ENCODE peak calls at places on chromosomes 4 and X, in four cellular contexts. R is K562, C is HepG2, A is GM12878. Z is an unnamed sample.

GRCh38 chr4:38842998-38843397 is 13.6 kb downstream of the TLR6 start:
- DNase-seq in C (no peak), R (no peak), A (no peak), Z (no peak)

GRCh38 chr4:58658701-58659100 is 1548.5 kb upstream of the IGFBP7 start:
- DNase-seq in R (no peak), C (no peak), A (no peak), Z (no peak)

GRCh38 chr4:74830928-74831327 is 36.6 kb upstream of the BTC start:
- DNase-seq in R (no peak), A (no peak), C (no peak), Z (no peak)

GRCh38 chr4:175560628-175561027 is 251.4 kb downstream of the GPM6A start:
- DNase-seq in C (no peak), R (no peak), A (no peak), Z (peak)

GRCh38 chrX:107730991-107731766 is 44.4 kb downstream of the TSC22D3 start:
- DNase-seq in A (no peak), R (no peak), C (no peak), Z (no peak)

GRCh38 chr4:89657931-89658700 is 178.8 kb downstream of the SNCA start:
- DNase-seq in R (no peak), C (peak), A (no peak), Z (peak)

GRCh38 chr4:151690164-151690856 is 70.5 kb downstream of the GATB start:
- DNase-seq in A (no peak), R (no peak), C (no peak), Z (no peak)

GRCh38 chr4:70530997-70531396 is 12.6 kb downstream of the AMTN start:
- DNase-seq in A (no peak), R (no peak), C (no peak), Z (no peak)

GRCh38 chr4:2341911-2342652 is 76.4 kb downstream of the ZFYVE28 start:
- DNase-seq in C (no peak), R (no peak), A (no peak), Z (no peak)

GRCh38 chr4:69858683-69859082 is 1.3 kb downstream of the SULT1E1 start:
- DNase-seq in R (no peak), C (no peak), A (no peak), Z (no peak)

GRCh38 chr4:99572527-99573240 is 1.9 kb upstream of the MTTP start:
- DNase-seq in R (no peak), A (no peak), C (no peak), Z (no peak)

GRCh38 chrX:11664211-11664888 is 1.4 kb downstream of the ARHGAP6 start:
- DNase-seq in C (no peak), A (no peak), R (no peak), Z (no peak)

GRCh38 chr4:75142850-75143249 is 209.9 kb downstream of the PARM1 start:
- DNase-seq in R (no peak), C (no peak), A (no peak), Z (no peak)

GRCh38 chr4:161767116-161767515 is 396.7 kb downstream of the FSTL5 start:
- DNase-seq in C (no peak), A (no peak), R (no peak), Z (no peak)

GRCh38 chrX:66074920-66075879 is 35.3 kb upstream of the VSIG4 start:
- DNase-seq in C (no peak), R (no peak), A (peak), Z (no peak)

GRCh38 chrX:130975947-130976346 is 72.9 kb upstream of the ENOX2 start:
- DNase-seq in C (peak), R (peak), A (no peak), Z (peak)

GRCh38 chr4:151955721-151956340 is 195.0 kb upstream of the GATB start:
- DNase-seq in A (no peak), R (no peak), C (no peak), Z (no peak)

DNA sequence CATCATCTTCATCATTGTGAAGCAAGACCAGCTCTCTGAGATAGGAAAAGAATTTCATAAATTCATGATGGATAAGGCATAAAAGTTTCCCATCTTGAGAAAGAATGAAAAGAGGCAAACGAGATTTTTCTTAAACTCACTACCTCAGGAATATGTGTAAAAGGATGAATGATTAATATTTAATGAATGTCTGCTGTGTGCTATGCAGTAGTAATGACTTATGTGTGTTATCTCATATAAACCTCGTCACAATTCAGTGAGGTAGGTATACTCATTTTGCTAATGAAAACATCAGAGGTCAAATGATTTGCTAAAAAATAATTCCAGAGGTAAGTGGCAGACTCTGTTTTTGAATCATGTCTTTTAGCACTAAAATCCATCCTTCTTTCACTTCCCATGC is 42.6 kb upstream of the GYPA start:
- DNase-seq in R (no peak), C (no peak), A (no peak), Z (no peak)
- TF ChIP-seq FOXK2 in R (no peak), C (no peak), A (no peak), Z (no peak)

DNA sequence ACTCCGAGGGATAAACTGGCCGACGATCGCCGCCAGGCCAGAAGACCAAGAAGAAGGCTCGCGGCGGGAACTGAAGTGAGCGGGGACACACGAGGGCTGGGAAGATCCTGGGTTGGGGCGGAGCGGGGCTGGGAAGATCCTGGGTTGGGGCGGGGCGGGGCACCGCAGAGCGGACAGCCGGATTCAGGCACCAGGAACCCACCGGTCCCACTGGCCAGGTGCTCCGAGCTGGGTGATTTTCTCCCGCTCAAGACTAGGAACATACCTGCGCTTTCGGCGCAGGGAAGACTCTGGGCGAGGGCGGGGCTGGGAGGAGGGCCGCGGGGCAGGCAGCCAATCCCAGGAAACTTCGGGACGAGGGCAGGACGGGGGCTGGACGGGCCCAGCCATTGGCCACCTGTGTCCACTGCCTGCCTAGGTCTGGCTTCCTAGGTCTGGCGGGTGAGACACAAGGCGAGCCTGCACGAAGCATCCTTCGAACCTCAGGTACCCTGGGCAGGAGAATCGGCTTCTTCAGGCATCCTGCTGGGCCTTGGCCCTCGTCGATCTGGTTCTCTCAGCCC is at the start of gene ERVMER34-1:
- DNase-seq in C (no peak), A (no peak), R (peak), Z (no peak)
- TF ChIP-seq TARDBP in C (no peak), A (no peak), R (no peak), Z (no peak)

DNA sequence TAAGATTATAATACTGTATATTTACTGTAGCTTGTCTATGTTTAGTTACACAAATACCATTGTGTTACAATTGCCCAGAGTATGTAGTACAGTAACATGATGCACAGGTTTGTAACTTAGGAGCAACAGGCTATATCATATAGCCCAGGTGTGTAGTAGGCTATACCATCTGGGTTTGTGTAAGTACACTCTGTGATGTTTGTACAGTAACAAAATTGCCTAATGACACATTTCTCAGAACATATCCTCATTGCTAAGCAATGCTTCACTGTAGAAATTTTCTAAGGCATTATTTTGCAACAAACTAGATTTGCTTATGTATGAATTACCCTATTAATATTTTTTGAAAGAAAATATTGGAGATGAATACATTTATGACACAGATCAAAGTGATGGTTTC is 1390.9 kb downstream of the C4orf33 start:
- DNase-seq in C (no peak), A (no peak), R (no peak), Z (no peak)
- TF ChIP-seq FOXK2 in C (no peak), A (no peak), R (no peak), Z (no peak)

DNA sequence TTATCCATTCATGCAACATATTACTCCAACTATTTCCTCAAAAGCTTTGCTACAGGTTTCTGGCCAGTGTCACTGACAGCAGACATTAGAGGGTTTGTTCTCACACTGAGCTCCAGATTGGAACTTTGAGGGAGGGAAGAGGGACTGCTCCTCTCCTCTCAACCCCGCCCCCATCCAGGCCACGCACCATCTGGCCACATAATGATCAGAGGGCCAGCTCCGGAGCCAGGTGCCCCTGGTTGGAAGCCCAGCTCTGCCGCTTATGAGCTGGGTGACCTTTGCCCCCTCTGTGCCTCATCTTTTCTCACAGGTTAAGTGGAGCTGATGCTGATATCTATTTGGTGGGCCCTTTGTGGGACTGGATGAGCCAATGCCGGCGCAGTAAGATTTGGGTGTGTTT is 55.8 kb downstream of the C4orf50 start:
- DNase-seq in R (no peak), C (no peak), A (no peak), Z (no peak)
- TF ChIP-seq TARDBP in R (no peak), C (no peak), A (no peak), Z (no peak)

DNA sequence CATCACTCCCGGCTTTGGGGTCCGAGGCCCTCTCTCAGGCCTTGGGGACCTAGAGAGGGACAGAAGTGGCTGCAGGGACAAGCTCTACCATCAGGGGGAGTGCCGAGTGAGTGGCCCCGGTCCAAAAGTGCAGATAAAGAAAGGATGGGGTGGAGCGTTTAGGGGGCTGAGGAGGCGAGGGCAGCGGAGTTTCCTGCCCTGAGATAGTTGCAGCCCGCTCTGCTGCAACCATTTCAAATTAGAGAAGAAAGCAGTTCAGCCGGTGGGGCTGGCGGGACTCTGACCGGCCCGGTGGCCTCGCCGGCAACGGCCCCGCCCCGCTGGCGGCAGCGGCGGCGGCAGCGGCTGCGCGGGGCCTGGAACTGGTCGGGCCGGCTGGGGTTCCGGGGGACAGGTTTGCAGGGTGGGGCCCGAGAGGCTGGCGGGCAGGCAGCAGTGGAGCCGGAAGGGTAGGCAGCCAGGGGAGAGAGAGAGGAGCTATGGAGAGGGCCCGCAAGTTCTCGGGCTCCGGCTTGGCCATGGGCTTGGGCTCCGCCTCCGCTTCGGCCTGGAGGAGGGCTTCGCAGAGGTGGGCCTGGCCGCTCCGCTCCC is 7.6 kb downstream of the DLG3 start:
- DNase-seq in R (peak), C (peak), A (no peak), Z (peak)
- TF ChIP-seq FOXK2 in R (no peak), C (no peak), A (no peak), Z (no peak)

GRCh38 chr4:84722720-84723119 is 139.8 kb downstream of the CDS1 start:
- DNase-seq in A (no peak), C (no peak), R (no peak), Z (no peak)

GRCh38 chr4:84730375-84730774 is 147.4 kb downstream of the CDS1 start:
- DNase-seq in R (no peak), C (no peak), A (no peak), Z (no peak)

GRCh38 chr4:84727491-84727890 is 144.6 kb downstream of the CDS1 start:
- DNase-seq in R (no peak), C (no peak), A (no peak), Z (no peak)

DNA sequence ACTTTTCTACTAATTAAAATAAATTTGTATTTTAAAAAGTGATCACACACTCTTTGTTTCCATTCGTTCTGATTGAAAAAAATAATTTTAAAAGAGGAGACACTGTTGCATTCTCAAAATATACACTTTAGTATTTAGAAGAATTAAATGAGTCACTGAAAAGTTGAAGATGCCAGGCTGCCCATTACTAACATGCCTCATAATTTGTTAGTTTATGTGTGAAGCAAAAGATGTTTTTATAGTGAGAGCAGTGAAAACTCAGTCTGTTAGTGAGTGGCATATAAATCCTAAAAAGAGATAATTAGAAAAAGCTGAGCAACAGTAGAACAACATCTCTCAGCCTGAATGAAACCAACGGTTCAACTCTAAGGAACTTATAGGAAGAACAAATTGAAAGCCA is 143.4 kb downstream of the CDS1 start:
- DNase-seq in A (no peak), C (no peak), R (no peak), Z (no peak)
- TF ChIP-seq TARDBP in A (no peak), C (no peak), R (no peak), Z (no peak)

GRCh38 chrX:122026665-122027064 is 979.3 kb downstream of the GLUD2 start:
- DNase-seq in A (no peak), C (no peak), R (no peak), Z (no peak)
- TF ChIP-seq FOXK2 in A (no peak), C (no peak), R (no peak), Z (no peak)

GRCh38 chr4:8198206-8198905 is 734 bp upstream of the SH3TC1 start:
- DNase-seq in A (peak), C (no peak), R (no peak), Z (no peak)
- TF ChIP-seq TARDBP in A (no peak), C (no peak), R (no peak), Z (no peak)

GRCh38 chr4:182306792-182307507 is 63.7 kb downstream of the TENM3 start:
- DNase-seq in R (no peak), C (no peak), A (no peak), Z (no peak)
- TF ChIP-seq FOXK2 in R (no peak), C (no peak), A (no peak), Z (no peak)